ENCODE peak calls at places on chromosomes 7 and 10, in four cellular contexts. I, U, E and M are unnamed samples.

GRCh38 chr7:116246357-116246756 is 36.0 kb downstream of the TES start:
- DNase-seq in I (no peak), U (no peak), E (no peak), M (no peak)

GRCh38 chr10:103659674-103660363 is 166.3 kb downstream of the NEURL1 start:
- DNase-seq in I (peak), U (no peak), E (peak), M (peak)

GRCh38 chr7:25615603-25616002 is 387.3 kb upstream of the NPVF start:
- DNase-seq in I (no peak), U (no peak), E (no peak), M (no peak)

GRCh38 chr10:98340946-98341345 is 73.0 kb upstream of the LOXL4 start:
- DNase-seq in I (no peak), U (no peak), E (peak), M (no peak)

GRCh38 chr10:1183033-1183396 is 126.8 kb downstream of the WDR37 start:
- DNase-seq in I (no peak), U (no peak), E (no peak), M (no peak)

GRCh38 chr7:154409703-154410311 is 357.6 kb downstream of the DPP6 start:
- DNase-seq in I (no peak), U (no peak), E (peak), M (no peak)

GRCh38 chr10:43653746-43654145 is 5.1 kb upstream of the ZNF32 start:
- DNase-seq in I (no peak), U (no peak), E (no peak), M (no peak)

GRCh38 chr10:63478564-63478963 is 12.8 kb upstream of the JMJD1C start:
- DNase-seq in I (no peak), U (no peak), E (no peak), M (no peak)